ENCODE peak calls at places on chromosomes 5 and 9, in five cellular contexts. C is CD4-positive, alpha-beta T cell; V is suprapubic skin; H is kidney; I is sigmoid colon. K is an unnamed sample.

GRCh38 chr5:1507961-1508678 is 15.6 kb downstream of the LPCAT1 start:
- DNase-seq in C (no peak), I (peak; percentile 61), H (peak; percentile 52), V (peak; percentile 52), K (no peak)

GRCh38 chr9:70504814-70505213 is 90.4 kb upstream of the KLF9 start:
- DNase-seq in V (no peak), C (no peak), H (no peak), I (no peak), K (no peak)

GRCh38 chr9:127980056-127980705 is 608 bp downstream of the EEIG1 start:
- DNase-seq in H (peak; percentile 88), I (peak; percentile 75), C (no peak), V (peak; percentile 82), K (no peak)

GRCh38 chr9:89592201-89592815 is 12.5 kb upstream of the GADD45G start:
- DNase-seq in H (no peak), C (no peak), I (no peak), V (no peak), K (no peak)

GRCh38 chr9:89755835-89756234 is 151.0 kb downstream of the GADD45G start:
- DNase-seq in I (no peak), C (no peak), V (no peak), H (no peak), K (peak; percentile 68)

GRCh38 chr5:175025046-175025445 is 300.7 kb downstream of the MSX2 start:
- DNase-seq in I (no peak), H (no peak), C (no peak), V (no peak), K (no peak)

GRCh38 chr9:89522979-89523305 is 25.0 kb upstream of the SEMA4D start:
- DNase-seq in V (no peak), I (no peak), C (no peak), H (no peak), K (no peak)

GRCh38 chr5:177370488-177371119 is 12.9 kb downstream of the RGS14 start:
- DNase-seq in C (peak; percentile 29), V (peak; percentile 81), I (peak; percentile 89), H (peak; percentile 96), K (peak; percentile 96)

GRCh38 chr5:44862808-44863207 is 54.1 kb downstream of the MRPS30 start:
- DNase-seq in H (no peak), I (no peak), V (no peak), C (no peak), K (peak; percentile 18)

GRCh38 chr5:143635146-143635752 is 176.7 kb upstream of the HMHB1 start:
- DNase-seq in H (no peak), V (no peak), I (no peak), C (no peak), K (no peak)

GRCh38 chr5:81749562-81750307 is 1.2 kb downstream of the SSBP2 start:
- DNase-seq in C (peak; percentile 35), V (peak; percentile 74), H (peak; percentile 84), I (peak; percentile 72), K (peak; percentile 27)

GRCh38 chr5:88140396-88140862 is 128.2 kb downstream of the TMEM161B start:
- DNase-seq in C (no peak), V (no peak), H (peak; percentile 72), I (peak; percentile 70), K (peak; percentile 24)

GRCh38 chr9:97354637-97355036 is 47.2 kb downstream of the CCDC180 start:
- DNase-seq in V (no peak), C (no peak), I (no peak), H (no peak), K (no peak)

GRCh38 chr5:158485604-158486081 is 614.1 kb downstream of the EBF1 start:
- DNase-seq in C (no peak), H (no peak), V (peak; percentile 74), I (peak; percentile 66), K (no peak)

GRCh38 chr5:121737120-121737519 is 114.6 kb upstream of the FTMT start:
- DNase-seq in H (no peak), C (no peak), V (no peak), I (no peak), K (no peak)

GRCh38 chr5:154331924-154332323 is 113.9 kb upstream of the SAP30L start:
- DNase-seq in I (no peak), H (no peak), V (no peak), C (no peak), K (no peak)

GRCh38 chr9:130128251-130128650 is 44.0 kb upstream of the NCS1 start:
- DNase-seq in I (no peak), C (peak; percentile 60), H (peak; percentile 58), V (no peak), K (no peak)

DNA sequence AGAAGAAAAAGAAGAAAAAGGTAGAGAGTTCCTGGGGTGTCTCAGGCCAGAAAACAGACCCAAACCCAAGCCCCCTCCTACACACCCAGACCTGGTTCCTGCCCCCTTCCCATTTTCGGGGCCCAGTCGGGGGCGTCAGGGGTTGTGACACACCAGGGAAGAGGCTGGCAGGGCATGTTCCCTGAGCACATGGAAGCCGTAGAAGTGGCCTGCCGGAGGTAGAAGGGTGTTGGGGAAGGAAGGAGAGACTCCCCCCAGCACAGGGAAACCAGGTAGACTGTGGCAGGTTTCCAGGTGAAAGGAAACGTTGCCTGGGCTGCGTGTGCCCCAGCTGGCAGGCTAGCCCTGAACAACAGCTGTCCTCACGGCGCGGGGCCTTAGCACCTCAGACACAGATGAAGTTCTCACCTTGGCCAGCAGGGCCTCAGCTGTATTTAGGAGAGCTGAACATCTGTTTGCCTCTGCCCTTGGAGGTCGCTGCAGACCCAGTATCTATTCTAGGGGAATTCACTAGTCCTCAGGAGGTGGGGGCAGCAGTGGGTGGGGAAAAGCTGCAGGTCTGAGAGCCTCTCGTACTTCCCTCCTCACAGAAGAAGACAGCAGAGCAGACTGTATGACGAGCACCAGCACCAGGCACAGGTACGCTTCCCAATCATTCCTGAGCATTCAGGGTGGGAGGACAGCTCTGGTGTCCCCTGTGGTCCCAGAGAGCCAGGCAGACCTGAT is 14.1 kb downstream of the CD74 start:
- DNase-seq in H (peak; percentile 65), V (no peak), C (no peak), I (no peak), K (no peak)
- TF ChIP-seq CTCF in H (peak; percentile 20), V (no peak), C (no peak), I (no peak), K (no peak)

GRCh38 chr9:106339882-106340281 is 523.1 kb upstream of the ZNF462 start:
- DNase-seq in V (no peak), C (no peak), I (no peak), H (no peak), K (no peak)
- H3K27ac ChIP-seq in V (no peak overlapping the region), C (no peak overlapping the region), I (no peak overlapping the region), H (no peak overlapping the region), K (no peak overlapping the region)

GRCh38 chr9:85142461-85143401 is 473.2 kb downstream of the NTRK2 start:
- DNase-seq in H (no peak), I (no peak), V (peak; percentile 79), C (no peak), K (peak; percentile 34)
- TF ChIP-seq CTCF in H (no peak), I (peak; percentile 21), V (no peak), C (no peak), K (peak; percentile 39)

GRCh38 chr5:98416541-98416940 is 356.9 kb upstream of the RGMB start:
- DNase-seq in H (no peak), I (no peak), C (no peak), V (no peak), K (peak; percentile 34)

GRCh38 chr5:98415663-98416062 is 357.8 kb upstream of the RGMB start:
- DNase-seq in H (no peak), C (no peak), V (no peak), I (no peak), K (no peak)

DNA sequence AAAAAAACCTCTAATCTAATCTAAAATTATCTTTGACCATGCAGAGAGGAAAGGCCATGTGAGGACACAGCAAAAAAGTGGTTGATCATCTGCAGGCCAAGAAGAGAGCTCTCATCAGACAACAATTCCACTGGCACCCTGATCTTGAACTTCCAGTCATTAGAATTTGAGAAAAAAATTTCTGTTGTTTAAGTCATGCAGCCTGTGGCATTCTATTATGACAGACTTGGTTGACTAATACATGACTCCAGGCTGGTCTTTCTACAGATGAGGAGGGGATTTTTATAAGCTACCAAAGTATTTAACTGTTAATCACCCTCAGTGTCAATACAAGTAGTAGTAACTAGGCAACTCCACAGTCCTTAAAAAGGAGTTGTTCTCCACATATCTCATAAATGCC is 358.5 kb upstream of the RGMB start:
- DNase-seq in I (no peak), V (no peak), H (no peak), C (no peak), K (peak; percentile 75)
- H3K27ac ChIP-seq in I (no peak overlapping the region), V (no peak overlapping the region), H (no peak overlapping the region), C (no peak overlapping the region), K (no peak overlapping the region)

GRCh38 chr9:115234094-115234493 is 116.1 kb upstream of the TNC start:
- DNase-seq in C (no peak), H (no peak), I (no peak), V (no peak), K (peak; percentile 96)
- TF ChIP-seq CTCF in C (no peak), H (no peak), I (no peak), V (no peak), K (no peak)

GRCh38 chr9:122036408-122036807 is 56.7 kb downstream of the TTLL11 start:
- DNase-seq in C (no peak), H (no peak), V (no peak), I (no peak), K (no peak)
- H3K27ac ChIP-seq in C (no peak overlapping the region), H (no peak overlapping the region), V (no peak overlapping the region), I (no peak overlapping the region), K (no peak overlapping the region)

GRCh38 chr5:56147679-56148230 is 85.4 kb downstream of the ANKRD55 start:
- DNase-seq in V (no peak), I (no peak), H (no peak), C (no peak), K (no peak)
- TF ChIP-seq CTCF in V (no peak), I (no peak), H (no peak), C (no peak), K (no peak)

DNA sequence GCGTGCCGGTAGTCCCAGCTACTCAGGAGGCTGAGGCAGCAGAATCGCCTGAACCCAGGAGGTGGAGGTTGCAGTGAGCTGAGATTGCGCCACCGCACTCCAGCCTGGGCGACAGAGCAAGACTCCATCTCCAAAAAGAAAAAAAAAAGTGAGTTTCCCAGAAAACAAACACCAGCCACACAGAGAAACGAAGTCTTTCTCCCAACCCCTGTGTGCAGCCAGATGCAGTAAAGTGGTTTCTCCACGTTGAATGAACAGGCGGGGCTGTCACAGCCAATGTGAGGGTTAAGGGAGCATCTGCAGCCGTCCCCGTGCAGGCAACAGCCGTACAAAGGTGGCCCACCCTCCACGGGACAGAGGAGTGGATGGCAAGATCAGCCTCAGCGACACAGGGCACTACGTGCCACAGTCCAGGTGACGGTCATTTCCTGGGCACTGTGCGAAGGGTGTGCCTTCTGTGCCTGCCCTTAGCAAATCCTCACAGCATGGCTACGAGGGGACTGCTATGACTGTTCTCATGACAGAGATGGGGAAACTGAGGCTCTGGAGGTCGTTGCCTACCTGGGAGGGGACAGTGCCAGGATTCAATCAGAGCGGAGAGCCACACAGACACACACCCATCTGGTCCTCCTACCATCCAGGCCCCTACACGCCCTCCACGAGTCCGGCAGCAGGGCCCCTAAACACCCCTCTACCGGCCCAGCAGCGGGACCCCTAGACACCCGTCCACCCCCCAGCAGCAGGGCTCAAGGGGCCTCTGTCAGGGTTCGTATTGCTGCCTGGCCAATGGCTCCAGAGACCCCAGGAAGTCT is 2.4 kb downstream of the VAV2 start:
- DNase-seq in H (peak; percentile 67), I (peak; percentile 56), V (peak; percentile 48), C (no peak), K (no peak)
- H3K27ac ChIP-seq in H (peak overlapping the region; percentile 28), I (no peak overlapping the region), V (no peak overlapping the region), C (no peak overlapping the region), K (peak overlapping the region; percentile 99)

GRCh38 chr9:137582286-137582860 is 3.6 kb upstream of the DPH7 start:
- DNase-seq in V (no peak), H (peak; percentile 51), C (no peak), I (no peak), K (no peak)
- TF ChIP-seq CTCF in V (no peak), H (no peak), C (no peak), I (no peak), K (peak; percentile 34)

K was measured in RWPE1.